ENCODE peak calls at places on chromosomes 4 and X, in nine cellular contexts. One of them, this sample, is unnamed. For H3K4me1, the result is how much of the 10 kb centered on the place peaks cover.

GRCh38 chr4:108991929-108992328 is 229.1 kb upstream of the ETNPPL start:
- DNase-seq in ovary: no peak
- DNase-seq in transverse colon: no peak
- DNase-seq in HepG2: no peak
- DNase-seq in H1: no peak
- DNase-seq in esophagus muscularis mucosa: no peak
- DNase-seq in A549: no peak
- DNase-seq in upper lobe of left lung: no peak
- DNase-seq in tibial nerve: no peak
- DNase-seq in this sample: no peak

GRCh38 chrX:38183577-38183976 is 37.1 kb downstream of the SRPX start:
- DNase-seq in ovary: no peak
- DNase-seq in esophagus muscularis mucosa: no peak
- DNase-seq in transverse colon: no peak
- DNase-seq in H1: no peak
- DNase-seq in tibial nerve: no peak
- DNase-seq in upper lobe of left lung: no peak
- DNase-seq in A549: no peak
- DNase-seq in HepG2: no peak
- DNase-seq in this sample: no peak

GRCh38 chrX:68732906-68733493 is 85.5 kb downstream of the STARD8 start:
- DNase-seq in transverse colon: peak
- DNase-seq in esophagus muscularis mucosa: no peak
- DNase-seq in tibial nerve: peak
- DNase-seq in HepG2: peak
- DNase-seq in upper lobe of left lung: peak
- DNase-seq in A549: peak
- DNase-seq in H1: peak
- DNase-seq in ovary: peak
- DNase-seq in this sample: peak

GRCh38 chr4:19239565-19239964 is 1012.1 kb upstream of the SLIT2 start:
- DNase-seq in tibial nerve: no peak
- DNase-seq in ovary: no peak
- DNase-seq in A549: no peak
- DNase-seq in upper lobe of left lung: no peak
- DNase-seq in HepG2: no peak
- DNase-seq in transverse colon: no peak
- DNase-seq in esophagus muscularis mucosa: no peak
- DNase-seq in H1: no peak
- DNase-seq in this sample: no peak

GRCh38 chrX:110316351-110317078 is 1.4 kb downstream of the AMMECR1 start:
- DNase-seq in transverse colon: no peak
- DNase-seq in HepG2: no peak
- DNase-seq in esophagus muscularis mucosa: no peak
- DNase-seq in ovary: no peak
- DNase-seq in upper lobe of left lung: no peak
- DNase-seq in H1: no peak
- DNase-seq in A549: no peak
- DNase-seq in tibial nerve: no peak
- DNase-seq in this sample: no peak

GRCh38 chr4:150261571-150261970 is 183.3 kb downstream of the DCLK2 start:
- DNase-seq in H1: no peak
- DNase-seq in upper lobe of left lung: no peak
- DNase-seq in HepG2: no peak
- DNase-seq in tibial nerve: no peak
- DNase-seq in esophagus muscularis mucosa: peak
- DNase-seq in ovary: no peak
- DNase-seq in transverse colon: no peak
- DNase-seq in A549: no peak
- DNase-seq in this sample: no peak

GRCh38 chr4:95215991-95216605 is 332.7 kb downstream of the UNC5C start:
- DNase-seq in esophagus muscularis mucosa: no peak
- DNase-seq in H1: no peak
- DNase-seq in A549: no peak
- DNase-seq in ovary: no peak
- DNase-seq in upper lobe of left lung: no peak
- DNase-seq in tibial nerve: no peak
- DNase-seq in transverse colon: no peak
- DNase-seq in HepG2: no peak
- DNase-seq in this sample: no peak

GRCh38 chr4:181548873-181549541 is 694.2 kb upstream of the TENM3 start:
- DNase-seq in transverse colon: no peak
- DNase-seq in A549: peak
- DNase-seq in H1: peak
- DNase-seq in HepG2: peak
- DNase-seq in esophagus muscularis mucosa: no peak
- DNase-seq in upper lobe of left lung: no peak
- DNase-seq in ovary: no peak
- DNase-seq in tibial nerve: no peak
- DNase-seq in this sample: no peak

GRCh38 chrX:154354013-154354412 is 20.4 kb downstream of the FLNA start:
- DNase-seq in H1: no peak
- DNase-seq in esophagus muscularis mucosa: no peak
- DNase-seq in A549: peak
- DNase-seq in upper lobe of left lung: no peak
- DNase-seq in transverse colon: no peak
- DNase-seq in HepG2: no peak
- DNase-seq in ovary: no peak
- DNase-seq in tibial nerve: no peak
- DNase-seq in this sample: no peak

GRCh38 chrX:154353172-154353843 is 21.1 kb downstream of the FLNA start:
- DNase-seq in HepG2: no peak
- DNase-seq in esophagus muscularis mucosa: no peak
- DNase-seq in tibial nerve: no peak
- DNase-seq in A549: peak
- DNase-seq in ovary: no peak
- DNase-seq in transverse colon: no peak
- DNase-seq in upper lobe of left lung: no peak
- DNase-seq in H1: no peak
- DNase-seq in this sample: no peak

GRCh38 chrX:154355776-154356140 is 18.7 kb downstream of the FLNA start:
- DNase-seq in esophagus muscularis mucosa: no peak
- DNase-seq in HepG2: no peak
- DNase-seq in H1: no peak
- DNase-seq in upper lobe of left lung: no peak
- DNase-seq in A549: no peak
- DNase-seq in ovary: no peak
- DNase-seq in tibial nerve: no peak
- DNase-seq in transverse colon: no peak
- DNase-seq in this sample: no peak

GRCh38 chrX:154355094-154355775 is 19.2 kb downstream of the FLNA start:
- DNase-seq in tibial nerve: no peak
- DNase-seq in A549: no peak
- DNase-seq in H1: no peak
- DNase-seq in transverse colon: no peak
- DNase-seq in ovary: no peak
- DNase-seq in HepG2: no peak
- DNase-seq in esophagus muscularis mucosa: no peak
- DNase-seq in upper lobe of left lung: peak
- DNase-seq in this sample: no peak

DNA sequence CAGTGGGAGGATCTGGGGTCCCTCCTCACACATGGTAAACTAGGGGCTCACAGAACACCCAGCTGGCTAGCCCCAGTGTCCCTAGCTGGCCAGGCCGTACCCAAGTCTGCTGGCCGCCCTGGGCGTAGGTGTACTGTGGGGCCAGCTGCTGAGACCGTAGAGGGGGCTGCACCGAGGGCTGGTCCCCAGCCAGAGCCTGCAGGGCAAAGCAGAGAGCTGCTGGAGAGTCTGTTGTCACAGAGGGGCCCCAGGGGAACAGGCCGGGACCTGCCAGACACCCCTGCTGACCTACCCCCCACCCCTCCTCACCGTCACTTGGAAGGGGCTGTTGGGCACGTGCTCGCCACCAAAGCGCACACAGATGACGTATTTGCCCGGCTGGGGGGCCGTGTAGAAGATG is 19.9 kb downstream of the FLNA start:
- DNase-seq in ovary: no peak
- DNase-seq in HepG2: no peak
- DNase-seq in esophagus muscularis mucosa: no peak
- DNase-seq in transverse colon: no peak
- DNase-seq in A549: no peak
- DNase-seq in upper lobe of left lung: no peak
- DNase-seq in tibial nerve: no peak
- DNase-seq in H1: no peak
- DNase-seq in this sample: no peak
- TF ChIP-seq EP300 in ovary: no peak
- TF ChIP-seq EP300 in HepG2: no peak
- TF ChIP-seq EP300 in esophagus muscularis mucosa: no peak
- TF ChIP-seq EP300 in transverse colon: no peak
- TF ChIP-seq EP300 in A549: no peak
- TF ChIP-seq EP300 in upper lobe of left lung: no peak
- TF ChIP-seq EP300 in tibial nerve: no peak
- TF ChIP-seq EP300 in H1: no peak
- TF ChIP-seq EP300 in this sample: no peak

GRCh38 chr4:87081826-87082225 is 138.6 kb downstream of the KLHL8 start:
- DNase-seq in A549: no peak
- DNase-seq in ovary: no peak
- DNase-seq in transverse colon: no peak
- DNase-seq in HepG2: no peak
- DNase-seq in H1: no peak
- DNase-seq in esophagus muscularis mucosa: no peak
- DNase-seq in tibial nerve: no peak
- DNase-seq in upper lobe of left lung: no peak
- DNase-seq in this sample: no peak

GRCh38 chr4:87079967-87080366 is 140.5 kb downstream of the KLHL8 start:
- DNase-seq in transverse colon: no peak
- DNase-seq in A549: no peak
- DNase-seq in H1: no peak
- DNase-seq in ovary: no peak
- DNase-seq in HepG2: no peak
- DNase-seq in upper lobe of left lung: no peak
- DNase-seq in tibial nerve: no peak
- DNase-seq in esophagus muscularis mucosa: no peak
- DNase-seq in this sample: no peak

GRCh38 chr4:87078987-87079469 is 141.4 kb downstream of the KLHL8 start:
- DNase-seq in HepG2: no peak
- DNase-seq in H1: no peak
- DNase-seq in upper lobe of left lung: no peak
- DNase-seq in tibial nerve: peak
- DNase-seq in esophagus muscularis mucosa: no peak
- DNase-seq in transverse colon: no peak
- DNase-seq in A549: no peak
- DNase-seq in ovary: peak
- DNase-seq in this sample: no peak

GRCh38 chr4:87077834-87078585 is 142.4 kb downstream of the KLHL8 start:
- DNase-seq in H1: no peak
- DNase-seq in esophagus muscularis mucosa: no peak
- DNase-seq in tibial nerve: no peak
- DNase-seq in transverse colon: no peak
- DNase-seq in upper lobe of left lung: no peak
- DNase-seq in A549: no peak
- DNase-seq in HepG2: no peak
- DNase-seq in ovary: no peak
- DNase-seq in this sample: no peak

GRCh38 chr4:87080462-87080861 is 140.0 kb downstream of the KLHL8 start:
- DNase-seq in H1: no peak
- DNase-seq in esophagus muscularis mucosa: no peak
- DNase-seq in upper lobe of left lung: no peak
- DNase-seq in ovary: no peak
- DNase-seq in tibial nerve: no peak
- DNase-seq in HepG2: no peak
- DNase-seq in A549: no peak
- DNase-seq in transverse colon: no peak
- DNase-seq in this sample: no peak
- H3K4me1 ChIP-seq in H1: under half
- H3K4me1 ChIP-seq in esophagus muscularis mucosa: half or more
- H3K4me1 ChIP-seq in upper lobe of left lung: half or more
- H3K4me1 ChIP-seq in ovary: under half
- H3K4me1 ChIP-seq in tibial nerve: half or more
- H3K4me1 ChIP-seq in HepG2: under half
- H3K4me1 ChIP-seq in A549: under half
- H3K4me1 ChIP-seq in transverse colon: under half
- H3K4me1 ChIP-seq in this sample: under half

DNA sequence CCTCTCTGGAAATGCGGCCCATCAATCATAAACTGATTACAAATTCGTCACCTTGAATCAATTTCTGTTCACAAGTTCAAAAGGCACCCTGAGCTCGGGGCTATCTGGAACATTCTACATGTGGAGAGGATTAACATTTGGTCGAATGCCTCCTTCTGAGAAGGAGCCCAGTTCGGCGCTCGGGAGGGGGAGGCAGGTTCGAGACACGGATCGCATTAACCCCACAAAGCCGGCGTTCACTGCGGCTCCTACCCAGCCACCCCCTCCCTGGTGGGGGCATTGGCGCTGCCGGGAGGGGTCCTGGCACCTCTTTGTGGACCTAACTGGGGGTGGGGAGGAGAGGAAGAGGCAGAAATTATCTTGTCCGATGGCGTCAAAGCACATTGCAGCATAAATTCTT is 108.0 kb downstream of the CPZ start:
- DNase-seq in A549: no peak
- DNase-seq in upper lobe of left lung: no peak
- DNase-seq in HepG2: no peak
- DNase-seq in ovary: no peak
- DNase-seq in tibial nerve: no peak
- DNase-seq in H1: no peak
- DNase-seq in esophagus muscularis mucosa: no peak
- DNase-seq in transverse colon: peak
- DNase-seq in this sample: peak
- TF ChIP-seq EP300 in A549: no peak
- TF ChIP-seq EP300 in upper lobe of left lung: no peak
- TF ChIP-seq EP300 in HepG2: no peak
- TF ChIP-seq EP300 in ovary: no peak
- TF ChIP-seq EP300 in tibial nerve: no peak
- TF ChIP-seq EP300 in H1: no peak
- TF ChIP-seq EP300 in esophagus muscularis mucosa: no peak
- TF ChIP-seq EP300 in transverse colon: no peak
- TF ChIP-seq EP300 in this sample: no peak

GRCh38 chr4:101027721-101028120 is 319.6 kb downstream of the PPP3CA start:
- DNase-seq in A549: no peak
- DNase-seq in HepG2: no peak
- DNase-seq in esophagus muscularis mucosa: no peak
- DNase-seq in upper lobe of left lung: no peak
- DNase-seq in tibial nerve: no peak
- DNase-seq in ovary: no peak
- DNase-seq in H1: no peak
- DNase-seq in transverse colon: no peak
- DNase-seq in this sample: no peak

GRCh38 chr4:101022151-101023024 is 324.9 kb downstream of the PPP3CA start:
- DNase-seq in H1: no peak
- DNase-seq in tibial nerve: no peak
- DNase-seq in ovary: no peak
- DNase-seq in esophagus muscularis mucosa: no peak
- DNase-seq in upper lobe of left lung: no peak
- DNase-seq in HepG2: no peak
- DNase-seq in transverse colon: no peak
- DNase-seq in A549: no peak
- DNase-seq in this sample: no peak

GRCh38 chr4:101020956-101021355 is 326.4 kb downstream of the PPP3CA start:
- DNase-seq in ovary: no peak
- DNase-seq in transverse colon: no peak
- DNase-seq in tibial nerve: no peak
- DNase-seq in H1: no peak
- DNase-seq in esophagus muscularis mucosa: no peak
- DNase-seq in A549: peak
- DNase-seq in upper lobe of left lung: no peak
- DNase-seq in HepG2: no peak
- DNase-seq in this sample: no peak

GRCh38 chr4:101028886-101029285 is 318.4 kb downstream of the PPP3CA start:
- DNase-seq in A549: no peak
- DNase-seq in transverse colon: no peak
- DNase-seq in esophagus muscularis mucosa: no peak
- DNase-seq in H1: no peak
- DNase-seq in ovary: no peak
- DNase-seq in tibial nerve: no peak
- DNase-seq in HepG2: no peak
- DNase-seq in upper lobe of left lung: no peak
- DNase-seq in this sample: no peak

GRCh38 chr4:101025755-101026154 is 321.6 kb downstream of the PPP3CA start:
- DNase-seq in H1: no peak
- DNase-seq in ovary: no peak
- DNase-seq in tibial nerve: no peak
- DNase-seq in transverse colon: no peak
- DNase-seq in esophagus muscularis mucosa: no peak
- DNase-seq in A549: no peak
- DNase-seq in HepG2: no peak
- DNase-seq in upper lobe of left lung: no peak
- DNase-seq in this sample: no peak
- H3K4me1 ChIP-seq in H1: under half
- H3K4me1 ChIP-seq in ovary: under half
- H3K4me1 ChIP-seq in tibial nerve: under half
- H3K4me1 ChIP-seq in transverse colon: under half
- H3K4me1 ChIP-seq in esophagus muscularis mucosa: under half
- H3K4me1 ChIP-seq in A549: under half
- H3K4me1 ChIP-seq in HepG2: under half
- H3K4me1 ChIP-seq in upper lobe of left lung: under half
- H3K4me1 ChIP-seq in this sample: under half